ENCODE peak calls at places on chromosomes 2 and 18, in nine cellular contexts. B is A549, S is testis, N is Panc1, O is cardiac muscle cell, P is iPS DF 6.9, C is IMR-90, J is HCT116, G is spleen. I is an unnamed sample. For H3K4me1, the result is how much of the 10 kb centered on the place peaks cover.

GRCh38 chr2:28366496-28367282 is 26.0 kb upstream of the FOSL2 start:
- DNase-seq in C (no peak), J (no peak), N (no peak), G (peak), P (no peak), S (no peak), O (peak), B (no peak), I (no peak)

GRCh38 chr18:48529796-48530195 is 9.0 kb upstream of the CTIF start:
- DNase-seq in C (peak), B (no peak), O (peak), P (no peak), G (no peak), S (no peak), N (no peak), J (no peak), I (no peak)

GRCh38 chr2:191670076-191670475 is 7.9 kb upstream of the NABP1 start:
- DNase-seq in G (no peak), S (no peak), B (no peak), O (no peak), C (no peak), J (no peak), N (no peak), P (no peak), I (no peak)

GRCh38 chr2:58853420-58853819 is 612.3 kb upstream of the FANCL start:
- DNase-seq in P (no peak), N (no peak), J (no peak), G (no peak), O (no peak), S (no peak), B (no peak), C (no peak), I (no peak)

GRCh38 chr2:88765154-88765948 is 73.9 kb downstream of the RPIA start:
- DNase-seq in G (peak), S (peak), C (peak), O (peak), N (no peak), B (no peak), J (no peak), P (peak), I (no peak)

GRCh38 chr18:74573053-74573452 is 24.6 kb upstream of the ZNF407 start:
- DNase-seq in S (no peak), C (no peak), P (no peak), G (no peak), O (no peak), B (no peak), N (no peak), J (no peak), I (no peak)

GRCh38 chr2:240687741-240688562 is 3.7 kb upstream of the AQP12A start:
- DNase-seq in G (no peak), B (no peak), P (no peak), C (no peak), S (no peak), O (no peak), J (no peak), N (no peak), I (no peak)

GRCh38 chr2:42234056-42234455 is 64.9 kb downstream of the EML4 start:
- DNase-seq in S (no peak), P (no peak), G (no peak), B (no peak), O (peak), N (no peak), J (no peak), C (peak), I (no peak)

GRCh38 chr2:223041527-223042109 is 10.4 kb upstream of the KCNE4 start:
- DNase-seq in G (no peak), P (no peak), B (peak), J (peak), N (peak), C (peak), S (peak), O (peak), I (no peak)

GRCh38 chr2:68365087-68365486 is at the start of gene PLEK:
- DNase-seq in G (peak), O (no peak), S (peak), P (no peak), B (no peak), N (no peak), C (no peak), J (no peak), I (no peak)

GRCh38 chr2:121776885-121777698 is 21.6 kb downstream of the TSN start:
- DNase-seq in S (no peak), G (no peak), C (peak), N (no peak), O (peak), J (no peak), P (no peak), B (no peak), I (peak)

GRCh38 chr2:16130906-16131400 is 190.6 kb downstream of the MYCN start:
- DNase-seq in N (no peak), J (no peak), B (no peak), P (no peak), G (no peak), S (no peak), O (no peak), C (no peak), I (no peak)

GRCh38 chr2:218435003-218435982 is 16.4 kb downstream of the VIL1 start:
- DNase-seq in C (peak), N (no peak), G (peak), O (no peak), P (no peak), S (no peak), J (no peak), B (no peak), I (no peak)

GRCh38 chr18:6677086-6677485 is 52.4 kb upstream of the ARHGAP28 start:
- DNase-seq in G (no peak), S (no peak), P (no peak), C (no peak), J (no peak), B (no peak), O (peak), N (no peak), I (no peak)

GRCh38 chr2:26513261-26513660 is 35.3 kb upstream of the OTOF start:
- DNase-seq in P (no peak), G (peak), C (no peak), B (no peak), N (no peak), J (no peak), O (no peak), S (no peak), I (no peak)

GRCh38 chr2:187547353-187547979 is 6.8 kb downstream of the TFPI start:
- DNase-seq in J (peak), C (peak), B (peak), O (peak), P (no peak), G (no peak), S (peak), N (no peak), I (no peak)
- H3K4me1 ChIP-seq in J (half or more), C (under half), B (half or more), O (under half), P (under half), G (under half), S (under half), N (half or more), I (under half)

DNA sequence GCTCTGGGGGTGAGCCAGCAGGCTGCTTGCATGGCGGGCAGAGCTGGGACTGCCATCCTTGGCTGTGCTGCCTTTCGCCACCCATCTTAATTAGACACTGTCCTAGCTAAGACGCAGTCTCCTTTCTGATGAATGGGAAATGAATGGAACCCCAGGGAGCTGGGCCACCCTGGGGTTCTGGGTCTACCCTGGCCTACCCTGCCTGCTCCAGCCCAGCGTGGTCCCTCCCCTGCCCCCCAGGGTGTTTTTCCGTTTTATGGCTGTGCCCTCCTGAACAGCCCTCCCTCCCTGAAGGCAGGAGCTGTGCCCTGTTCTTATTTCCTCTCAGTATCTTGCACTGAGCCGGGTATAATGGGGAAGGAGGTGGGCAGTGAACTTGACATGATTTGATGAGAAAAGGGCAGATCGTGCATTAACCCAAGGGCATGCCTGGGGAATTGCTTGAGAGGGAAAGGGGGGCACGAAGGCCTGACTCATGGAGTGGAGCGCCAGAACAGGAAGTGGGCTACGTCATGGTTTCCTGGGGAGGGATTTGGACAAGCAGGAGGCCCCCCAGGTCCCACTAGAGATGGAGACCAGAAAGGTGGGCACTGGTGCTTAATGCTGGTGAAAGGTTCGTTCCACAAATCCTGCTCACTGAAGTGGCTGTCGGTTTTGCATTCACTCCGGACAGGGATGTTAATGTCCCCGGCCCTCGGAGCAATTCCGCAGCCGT is 165.0 kb downstream of the KLHL29 start:
- DNase-seq in O (peak), J (no peak), P (no peak), N (no peak), G (no peak), B (no peak), C (peak), S (no peak), I (no peak)
- H3K4me1 ChIP-seq in O (under half), J (under half), P (under half), N (under half), G (under half), B (under half), C (under half), S (under half), I (half or more)

DNA sequence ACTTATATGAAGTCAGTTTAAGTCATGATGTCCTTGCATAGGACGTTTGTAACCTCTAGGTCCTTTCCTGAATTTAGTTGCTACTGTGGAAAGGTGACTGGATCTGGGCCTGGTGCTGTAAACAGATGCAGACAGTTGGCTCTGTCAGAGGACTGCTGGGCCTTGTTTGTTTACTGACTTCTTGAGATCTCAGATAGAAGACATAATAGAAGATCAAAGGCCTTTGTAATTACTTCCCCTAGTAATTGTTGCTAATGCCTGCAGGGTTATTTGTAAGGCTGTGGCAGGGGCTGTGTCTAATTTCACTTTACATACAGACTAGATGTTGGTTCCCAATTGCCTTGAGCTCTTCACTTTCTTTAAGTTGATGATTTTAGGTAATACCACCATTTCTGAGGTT is 42.5 kb downstream of the LYPD6B start:
- DNase-seq in C (no peak), G (no peak), J (no peak), S (no peak), P (no peak), O (no peak), N (no peak), B (no peak), I (peak)
- H3K4me1 ChIP-seq in C (under half), G (under half), J (under half), S (under half), P (under half), O (under half), N (under half), B (under half), I (under half)

DNA sequence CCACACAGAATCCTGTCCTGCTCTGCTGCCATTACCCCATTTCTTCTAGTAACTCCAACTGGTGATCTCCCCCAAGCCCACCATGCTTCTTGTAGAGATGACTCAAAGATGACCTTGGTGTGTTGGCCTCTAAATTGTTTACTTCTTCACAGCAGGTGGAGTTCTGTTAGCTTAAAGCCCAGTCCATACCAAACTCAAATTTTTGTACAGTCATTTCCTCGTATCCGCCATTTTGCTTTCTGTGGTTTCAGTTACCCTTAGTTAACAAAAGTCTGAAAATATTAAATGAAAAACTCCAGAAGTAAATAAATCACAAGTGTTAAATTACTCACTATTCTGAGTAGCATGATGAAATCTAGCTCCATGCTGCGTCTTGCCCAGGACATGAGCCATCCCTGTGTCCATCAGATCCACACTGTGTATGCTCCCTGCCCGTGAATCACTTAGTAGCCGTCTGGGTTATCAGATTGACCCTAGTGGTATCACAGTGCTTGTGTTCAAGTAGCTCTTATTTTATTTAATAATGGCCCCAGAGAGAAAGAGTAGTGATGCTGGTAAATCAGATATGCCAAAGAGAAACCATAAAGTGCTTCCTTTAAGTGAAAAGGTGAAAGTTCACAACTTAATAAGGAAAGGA is 133.3 kb upstream of the NOL4 start:
- DNase-seq in C (no peak), O (no peak), N (no peak), J (no peak), P (no peak), S (no peak), G (no peak), B (no peak), I (no peak)
- H3K4me1 ChIP-seq in C (under half), O (under half), N (under half), J (under half), P (under half), S (under half), G (under half), B (under half), I (under half)

DNA sequence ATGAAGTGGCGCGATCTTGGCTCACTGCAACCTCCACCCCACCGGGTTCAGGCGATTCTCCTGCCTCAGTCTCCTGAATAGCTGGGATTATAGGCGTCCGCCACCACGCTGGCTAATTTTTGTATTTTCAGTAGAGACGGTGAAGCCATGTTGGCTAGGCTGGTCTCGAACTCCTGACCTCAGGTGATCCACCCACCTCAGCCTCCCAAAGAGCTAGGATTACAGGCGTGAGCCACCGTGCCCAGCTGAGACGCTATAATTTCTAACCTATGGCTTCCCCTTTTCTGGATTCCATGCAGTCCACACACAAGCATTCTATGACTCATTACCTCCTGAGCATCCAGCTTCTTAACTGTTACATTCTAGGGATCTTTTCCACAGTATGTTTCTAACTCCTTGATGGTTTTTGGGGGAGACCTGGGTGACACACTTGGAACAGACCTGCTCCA is 11.9 kb upstream of the KCMF1 start:
- DNase-seq in S (no peak), N (no peak), C (peak), P (no peak), B (peak), O (peak), J (peak), G (no peak), I (no peak)
- H3K4me1 ChIP-seq in S (under half), N (under half), C (under half), P (under half), B (half or more), O (under half), J (half or more), G (under half), I (under half)

DNA sequence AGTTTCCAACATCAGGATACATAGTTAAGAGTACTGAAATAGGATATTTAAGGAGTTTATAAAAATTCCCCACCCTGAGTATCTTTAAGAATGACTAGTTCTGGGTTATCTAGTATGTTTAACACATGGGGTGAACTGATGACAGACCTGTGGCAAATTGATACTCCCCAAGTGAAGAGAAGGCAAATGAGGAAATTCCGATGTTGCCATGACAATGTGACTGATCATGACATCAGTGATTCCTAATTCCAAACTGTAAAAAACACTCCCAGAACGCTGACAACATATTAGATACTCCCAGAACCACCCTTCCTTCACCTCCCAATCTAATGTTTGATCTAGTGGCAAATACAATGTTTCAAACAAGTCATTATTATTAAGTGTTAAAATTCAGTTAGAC is 77.6 kb downstream of the RBMS1 start:
- DNase-seq in G (no peak), P (no peak), O (no peak), N (no peak), S (no peak), C (peak), J (no peak), B (no peak), I (no peak)
- H3K4me1 ChIP-seq in G (half or more), P (under half), O (under half), N (under half), S (under half), C (under half), J (under half), B (half or more), I (half or more)

GRCh38 chr2:224969633-224970292 is 72.5 kb downstream of the DOCK10 start:
- DNase-seq in N (no peak), P (no peak), B (no peak), O (no peak), S (no peak), G (no peak), J (no peak), C (no peak), I (peak)

GRCh38 chr2:224971214-224971613 is 71.1 kb downstream of the DOCK10 start:
- DNase-seq in O (no peak), J (peak), P (peak), S (no peak), C (no peak), B (no peak), N (no peak), G (no peak), I (peak)

GRCh38 chr2:224970311-224970710 is 72.0 kb downstream of the DOCK10 start:
- DNase-seq in B (no peak), G (no peak), C (no peak), O (no peak), S (no peak), P (no peak), J (no peak), N (no peak), I (no peak)

GRCh38 chr2:224976629-224977525 is 65.4 kb downstream of the DOCK10 start:
- DNase-seq in B (no peak), C (no peak), P (no peak), J (no peak), G (no peak), N (no peak), S (no peak), O (no peak), I (no peak)

DNA sequence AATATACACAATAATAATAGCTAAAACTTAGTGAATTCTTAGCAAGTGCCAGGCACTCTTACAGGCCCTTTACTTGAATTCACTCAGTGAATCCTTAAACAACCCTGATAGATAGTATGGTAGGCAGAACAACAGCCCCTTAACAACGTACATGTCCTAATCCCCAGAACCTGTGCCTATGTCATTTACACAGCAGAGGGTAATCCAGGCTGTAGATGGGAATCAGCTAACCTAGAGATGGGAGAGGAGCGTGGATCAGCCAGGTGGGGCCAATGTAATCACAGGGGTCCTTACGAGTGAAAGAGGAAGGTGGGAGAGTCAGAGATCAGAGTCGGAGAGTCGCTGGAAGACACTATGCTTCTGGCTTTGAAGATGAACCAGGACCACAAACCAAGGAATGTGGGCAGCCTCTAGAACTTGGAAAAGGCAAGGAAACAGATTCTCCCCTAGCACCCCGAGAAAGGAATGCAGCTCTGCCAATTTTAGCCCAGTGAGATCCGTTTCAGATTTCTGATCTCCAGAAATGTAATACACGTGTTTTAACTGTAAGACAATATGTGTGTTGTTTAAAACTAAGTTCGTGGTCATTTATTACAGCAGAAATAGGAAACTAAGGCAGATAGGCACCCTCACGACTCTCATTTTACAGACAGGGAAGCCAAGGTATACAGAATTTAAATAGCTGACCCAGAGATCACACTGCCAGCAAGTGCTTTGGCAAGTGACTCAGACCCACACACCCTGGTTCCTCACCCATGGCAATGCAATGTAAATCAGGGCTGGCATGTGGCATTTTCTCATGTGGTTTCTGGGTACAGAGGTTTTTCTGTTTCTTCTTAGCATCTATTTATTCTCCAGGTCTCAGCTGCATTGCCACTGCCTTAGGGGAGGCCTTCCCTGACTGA is 68.9 kb downstream of the DOCK10 start:
- DNase-seq in C (no peak), O (no peak), G (no peak), B (no peak), J (no peak), P (no peak), S (no peak), N (no peak), I (peak)
- H3K4me1 ChIP-seq in C (under half), O (under half), G (half or more), B (under half), J (under half), P (under half), S (under half), N (under half), I (under half)

DNA sequence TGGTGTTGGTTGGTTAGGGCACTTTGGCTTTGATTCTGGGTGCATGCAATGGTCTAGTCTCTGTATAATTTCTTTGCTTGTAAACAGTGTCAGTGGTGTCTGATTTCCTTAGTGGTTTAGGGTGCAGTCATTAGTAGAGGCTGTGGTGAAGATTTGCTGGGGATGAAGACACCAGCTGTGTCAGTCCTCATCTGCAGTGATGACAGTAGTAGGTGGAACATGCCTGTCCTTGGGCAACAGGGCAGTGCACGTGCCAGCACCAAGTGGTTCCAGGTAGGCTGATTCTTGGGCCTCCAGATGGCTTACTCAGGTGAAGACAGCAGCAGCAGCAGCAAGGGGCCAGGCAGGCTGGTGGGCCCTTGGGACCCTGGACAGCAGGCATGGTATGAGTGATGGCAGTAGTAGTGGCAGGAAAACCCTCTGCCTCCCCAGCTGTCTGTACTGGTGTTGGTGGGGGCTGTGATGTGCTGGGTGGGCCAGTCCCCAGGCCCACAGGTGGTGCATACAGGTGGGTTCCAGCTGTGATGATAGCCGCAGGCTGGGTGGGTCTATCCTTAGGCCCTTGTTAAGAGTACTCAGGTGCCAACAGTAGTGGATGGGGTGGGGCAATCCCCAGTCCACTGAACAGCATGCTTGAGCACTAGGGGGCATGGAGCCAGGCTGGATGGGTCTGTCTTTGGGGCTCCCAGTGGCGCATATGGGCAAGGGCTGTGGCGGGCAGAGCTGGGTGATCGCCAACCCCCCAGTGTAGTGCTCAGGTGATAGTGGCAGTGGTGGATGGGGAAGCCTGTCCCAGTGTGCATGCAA is 140.7 kb upstream of the THUMPD2 start:
- DNase-seq in B (no peak), G (no peak), P (no peak), S (no peak), O (no peak), J (no peak), C (no peak), N (no peak), I (no peak)
- H3K4me1 ChIP-seq in B (under half), G (under half), P (under half), S (under half), O (under half), J (under half), C (under half), N (under half), I (under half)